ENCODE peak calls at places on chromosomes 16 and 17, in five cellular contexts. A, N, I, M and Z are unnamed samples.

GRCh38 chr17:67525239-67526135 is 148.4 kb downstream of the PITPNC1 start:
- DNase-seq in M (no peak), N (no peak), A (no peak), I (no peak), Z (no peak)

GRCh38 chr17:80124351-80124981 is 22.5 kb downstream of the EIF4A3 start:
- DNase-seq in A (no peak), M (peak; percentile 47), I (peak; percentile 84), N (no peak), Z (no peak)

GRCh38 chr16:85612191-85612800 is 826 bp upstream of the GSE1 start:
- DNase-seq in N (peak; percentile 88), I (peak; percentile 85), M (peak; percentile 76), A (peak; percentile 95), Z (peak; percentile 94)

GRCh38 chr17:61352771-61353170 is 46.9 kb upstream of the TBX2 start:
- DNase-seq in N (no peak), M (no peak), A (no peak), I (no peak), Z (no peak)

GRCh38 chr16:30744146-30744545 is 4.1 kb upstream of the PHKG2 start:
- DNase-seq in N (no peak), I (no peak), M (no peak), A (no peak), Z (no peak)

GRCh38 chr17:77772899-77773358 is 185.6 kb upstream of the TNRC6C start:
- DNase-seq in A (no peak), I (no peak), M (no peak), N (no peak), Z (no peak)

GRCh38 chr16:28883221-28883996 is 5.1 kb downstream of the ATP2A1 start:
- DNase-seq in N (no peak), M (no peak), A (no peak), I (no peak), Z (no peak)

GRCh38 chr16:57993452-57993851 is 7.0 kb downstream of the ZNF319 start:
- DNase-seq in M (no peak), N (no peak), I (no peak), A (no peak), Z (no peak)

GRCh38 chr17:49341356-49341755 is 20.7 kb downstream of the ZNF652 start:
- DNase-seq in N (no peak), A (no peak), M (no peak), I (no peak), Z (no peak)

GRCh38 chr16:88194397-88195020 is 188.2 kb upstream of the ZNF469 start:
- DNase-seq in I (peak; percentile 53), N (no peak), A (peak; percentile 62), M (no peak), Z (no peak)

GRCh38 chr16:53886482-53887378 is 182.8 kb downstream of the FTO start:
- DNase-seq in M (no peak), I (no peak), A (no peak), N (no peak), Z (no peak)

GRCh38 chr17:45648642-45649041 is 135.5 kb upstream of the CRHR1 start:
- DNase-seq in A (peak; percentile 29), N (no peak), I (no peak), M (no peak), Z (no peak)

GRCh38 chr17:62030264-62030663 is 34.8 kb downstream of the MED13 start:
- DNase-seq in I (no peak), A (no peak), N (peak; percentile 37), M (no peak), Z (no peak)

GRCh38 chr16:31141489-31142108 is 6.1 kb upstream of the PRSS8 start:
- DNase-seq in M (peak; percentile 48), N (no peak), A (peak; percentile 70), I (peak; percentile 68), Z (peak; percentile 50)

GRCh38 chr16:53805747-53806146 is 101.8 kb downstream of the FTO start:
- DNase-seq in N (no peak), A (no peak), M (no peak), I (no peak), Z (no peak)

GRCh38 chr16:86229866-86230656 is 280.3 kb upstream of the FOXF1 start:
- DNase-seq in I (no peak), M (no peak), N (no peak), A (no peak), Z (no peak)

GRCh38 chr17:8162232-8162996 is at the start of gene VAMP2:
- DNase-seq in A (peak; percentile 93), N (peak; percentile 84), M (peak; percentile 86), I (peak; percentile 50), Z (peak; percentile 68)

GRCh38 chr16:13883881-13884280 is 36.1 kb upstream of the ERCC4 start:
- DNase-seq in A (no peak), N (no peak), I (no peak), M (no peak), Z (no peak)

GRCh38 chr17:77769762-77770161 is 188.7 kb upstream of the TNRC6C start:
- DNase-seq in A (no peak), I (no peak), N (no peak), M (no peak), Z (no peak)

GRCh38 chr17:29615048-29615385 is 7.7 kb downstream of the CORO6 start:
- DNase-seq in N (no peak), M (peak; percentile 53), I (peak; percentile 15), A (peak; percentile 75), Z (no peak)

GRCh38 chr17:77137111-77137510 is 3.7 kb upstream of the SEC14L1 start:
- DNase-seq in I (no peak), A (peak; percentile 9), M (no peak), N (no peak), Z (no peak)

GRCh38 chr16:48299471-48299870 is 52.1 kb upstream of the ABCC11 start:
- DNase-seq in N (no peak), M (no peak), A (no peak), I (no peak), Z (no peak)

GRCh38 chr16:87233928-87234327 is 83.3 kb downstream of the C16orf95 start:
- DNase-seq in A (no peak), I (peak; percentile 58), M (no peak), N (no peak), Z (peak; percentile 30)

GRCh38 chr17:27577124-27577761 is 53.7 kb upstream of the LGALS9 start:
- DNase-seq in A (no peak), N (no peak), I (peak; percentile 62), M (no peak), Z (peak; percentile 41)

GRCh38 chr17:30590086-30590485 is 112.9 kb downstream of the GOSR1 start:
- DNase-seq in N (no peak), M (no peak), A (no peak), I (no peak), Z (no peak)

GRCh38 chr17:82962163-82962720 is 117.2 kb upstream of the METRNL start:
- DNase-seq in M (no peak), N (no peak), I (peak; percentile 57), A (no peak), Z (peak; percentile 41)

GRCh38 chr16:54633943-54634362 is 296.7 kb upstream of the IRX5 start:
- DNase-seq in M (no peak), N (no peak), I (peak; percentile 18), A (no peak), Z (no peak)

GRCh38 chr17:34207572-34207971 is 47.5 kb upstream of the CCL2 start:
- DNase-seq in M (no peak), N (no peak), I (peak; percentile 57), A (no peak), Z (peak; percentile 53)

GRCh38 chr16:10297341-10298006 is 88.4 kb upstream of the ATF7IP2 start:
- DNase-seq in M (peak; percentile 79), N (no peak), I (no peak), A (no peak), Z (no peak)

GRCh38 chr16:3131755-3132377 is 3.0 kb upstream of the ZNF213 start:
- DNase-seq in N (no peak), M (no peak), I (peak; percentile 41), A (peak; percentile 68), Z (peak; percentile 23)

GRCh38 chr17:31391496-31391949 is at the start of gene RAB11FIP4:
- DNase-seq in I (no peak), N (no peak), M (peak; percentile 58), A (no peak), Z (no peak)

GRCh38 chr16:17983847-17984639 is 352.5 kb downstream of the NPIPA8 start:
- DNase-seq in M (no peak), I (no peak), A (no peak), N (no peak), Z (no peak)

GRCh38 chr17:6531575-6531974 is 24.8 kb downstream of the PITPNM3 start:
- DNase-seq in N (no peak), M (no peak), A (no peak), I (no peak), Z (no peak)

GRCh38 chr16:15435216-15435864 is 952 bp downstream of the BMERB1 start:
- DNase-seq in I (no peak), N (peak; percentile 34), A (no peak), M (no peak), Z (no peak)

GRCh38 chr17:40717776-40718175 is 14.2 kb upstream of the KRT24 start:
- DNase-seq in N (no peak), A (no peak), M (no peak), I (no peak), Z (no peak)
- TF ChIP-seq CTCF in N (no peak), A (no peak), M (no peak), I (no peak), Z (no peak)

DNA sequence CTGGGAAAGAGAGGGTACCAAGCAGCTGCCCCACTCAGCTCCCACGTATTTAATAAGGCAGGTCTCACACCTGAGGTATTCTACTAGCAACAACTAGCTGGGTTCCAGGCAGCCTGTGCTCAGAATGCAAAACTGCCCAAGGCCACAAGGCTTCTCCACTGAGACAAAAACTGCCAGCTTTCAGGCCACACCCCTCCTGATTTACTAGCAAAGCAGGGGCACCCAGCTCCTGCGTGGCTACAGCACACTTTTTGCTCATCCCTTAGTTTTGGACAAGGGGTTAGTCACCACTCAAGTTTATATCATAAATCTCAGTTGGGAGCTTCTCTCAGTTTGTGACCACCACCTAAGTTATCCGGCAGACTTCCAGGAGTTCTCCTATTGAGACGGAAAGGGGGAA is 494.6 kb downstream of the CDH11 start:
- DNase-seq in N (no peak), M (no peak), A (no peak), I (peak; percentile 7), Z (no peak)
- TF ChIP-seq CTCF in N (no peak), M (no peak), A (no peak), I (no peak), Z (no peak)

GRCh38 chr17:40561871-40562611 is 3.2 kb downstream of the CCR7 start:
- DNase-seq in N (no peak), M (peak; percentile 58), A (peak; percentile 51), I (no peak), Z (no peak)
- TF ChIP-seq CTCF in N (no peak), M (peak; percentile 25), A (no peak), I (peak; percentile 22), Z (peak; percentile 64)

DNA sequence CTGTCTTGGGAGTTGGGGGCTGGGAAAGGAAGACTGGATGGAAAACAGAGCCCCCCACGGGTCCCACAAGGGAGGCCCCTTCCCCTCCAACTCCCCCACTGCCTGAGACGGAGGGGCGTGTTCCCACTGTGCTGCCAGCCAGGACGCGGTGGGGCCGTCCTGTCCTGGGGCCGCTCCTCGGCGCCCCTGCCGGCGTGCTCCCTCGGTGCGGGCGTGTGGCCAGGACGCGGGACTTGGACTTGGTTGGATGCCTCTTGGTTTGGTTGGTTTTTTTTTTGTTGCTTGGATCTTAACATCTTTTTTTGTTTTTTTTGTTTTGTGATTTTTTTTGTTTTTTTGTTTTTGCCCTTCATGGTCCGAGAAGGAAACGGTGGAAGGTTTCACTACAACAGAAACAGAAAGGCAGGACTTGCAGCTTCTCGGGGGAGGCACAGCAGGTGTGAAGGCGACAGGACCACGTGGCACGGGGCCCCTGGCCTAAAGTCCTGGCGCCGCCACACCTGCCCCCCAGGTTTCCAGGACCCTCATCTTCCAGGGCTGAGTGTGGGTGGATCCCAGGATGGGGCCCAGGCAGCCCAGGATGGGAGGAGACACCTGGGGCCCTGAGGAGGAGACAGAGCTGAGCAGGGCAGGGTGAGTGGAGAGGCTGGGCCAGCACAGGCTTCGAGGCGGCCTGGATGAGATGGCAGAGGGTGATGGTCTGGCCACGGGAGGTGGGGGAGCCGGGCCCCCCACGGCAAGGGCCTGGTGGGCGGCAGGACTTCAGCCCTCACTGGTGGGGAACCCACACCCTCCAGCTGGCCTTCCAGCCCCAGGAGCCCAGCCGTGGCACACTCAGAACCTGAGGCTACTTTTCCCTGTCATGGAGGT is 16.1 kb downstream of the ENGASE start:
- DNase-seq in I (peak; percentile 16), A (no peak), M (no peak), N (no peak), Z (no peak)
- TF ChIP-seq CTCF in I (no peak), A (peak; percentile 26), M (no peak), N (peak; percentile 12), Z (peak; percentile 64)